ENCODE peak calls at places on chromosome 21, in four cellular contexts. T, C, B and Z are unnamed samples. For H3K4me1 and H3K27me3, the result is how much of the 10 kb centered on the place peaks cover.

GRCh38 chr21:31283025-31283424 is 61.0 kb downstream of the TIAM1 start:
- DNase-seq in B (no peak), T (no peak), C (no peak), Z (no peak)

GRCh38 chr21:33286600-33287456 is 20.7 kb downstream of the IL10RB start:
- DNase-seq in B (no peak), T (peak), C (no peak), Z (no peak)

GRCh38 chr21:28547795-28548194 is 444.9 kb downstream of the LTN1 start:
- DNase-seq in T (no peak), B (no peak), C (peak), Z (no peak)

GRCh38 chr21:43352568-43353281 is 74.2 kb downstream of the SIK1 start:
- DNase-seq in B (no peak), C (no peak), T (peak), Z (no peak)

GRCh38 chr21:39633770-39634181 is 21.0 kb downstream of the B3GALT5 start:
- DNase-seq in C (no peak), T (peak), B (peak), Z (no peak)

GRCh38 chr21:18204931-18205330 is 39.7 kb upstream of the CHODL start:
- DNase-seq in T (no peak), B (no peak), C (no peak), Z (no peak)

GRCh38 chr21:19557046-19557445 is 1153.5 kb upstream of the TMPRSS15 start:
- DNase-seq in C (no peak), T (no peak), B (no peak), Z (no peak)

GRCh38 chr21:35840197-35840799 is 220.0 kb downstream of the SETD4 start:
- DNase-seq in T (peak), C (no peak), B (peak), Z (peak)

GRCh38 chr21:32844653-32845443 is 73.3 kb upstream of the PAXBP1 start:
- DNase-seq in T (peak), B (peak), C (no peak), Z (peak)

GRCh38 chr21:40284481-40284880 is 417.2 kb downstream of the PCP4 start:
- DNase-seq in C (no peak), T (no peak), B (no peak), Z (no peak)

GRCh38 chr21:37687001-37687400 is 229.3 kb downstream of the KCNJ6 start:
- DNase-seq in T (no peak), B (no peak), C (no peak), Z (no peak)

GRCh38 chr21:32096411-32096810 is 182.4 kb downstream of the MIS18A start:
- DNase-seq in C (no peak), B (no peak), T (peak), Z (no peak)

GRCh38 chr21:28738882-28739281 is 253.8 kb downstream of the LTN1 start:
- DNase-seq in T (no peak), B (no peak), C (no peak), Z (no peak)

GRCh38 chr21:39885119-39885848 is 18.0 kb downstream of the PCP4 start:
- DNase-seq in B (no peak), T (no peak), C (no peak), Z (no peak)

GRCh38 chr21:36260030-36260787 is 59.8 kb upstream of the MORC3 start:
- DNase-seq in C (no peak), B (peak), T (peak), Z (no peak)

GRCh38 chr21:27275294-27275927 is 308.5 kb upstream of the ADAMTS5 start:
- DNase-seq in C (no peak), T (peak), B (peak), Z (no peak)

GRCh38 chr21:36730291-36731281 is 31.7 kb downstream of the SIM2 start:
- DNase-seq in B (no peak), C (no peak), T (no peak), Z (no peak)

GRCh38 chr21:38247738-38248509 is 8.9 kb upstream of the KCNJ15 start:
- DNase-seq in B (no peak), C (no peak), T (no peak), Z (no peak)

GRCh38 chr21:31509108-31510017 is 150.1 kb upstream of the SOD1 start:
- DNase-seq in T (peak), C (no peak), B (peak), Z (no peak)

GRCh38 chr21:27079807-27080206 is 112.9 kb upstream of the ADAMTS5 start:
- DNase-seq in C (no peak), T (no peak), B (no peak), Z (no peak)

GRCh38 chr21:32951041-32951440 is 74.7 kb upstream of the OLIG2 start:
- DNase-seq in C (no peak), T (no peak), B (no peak), Z (no peak)

GRCh38 chr21:31181089-31181757 is 142.9 kb upstream of the KRTAP19-8 start:
- DNase-seq in T (no peak), C (no peak), B (no peak), Z (no peak)

GRCh38 chr21:32329331-32329730 is 30.7 kb downstream of the MRAP start:
- DNase-seq in C (no peak), T (no peak), B (no peak), Z (peak)

GRCh38 chr21:32994305-32994704 is 31.4 kb upstream of the OLIG2 start:
- DNase-seq in T (peak), B (peak), C (no peak), Z (no peak)

GRCh38 chr21:37582613-37583012 is 216.0 kb downstream of the DYRK1A start:
- DNase-seq in B (peak), C (no peak), T (peak), Z (no peak)

GRCh38 chr21:46454634-46455390 is 3.9 kb upstream of the DIP2A start:
- DNase-seq in B (no peak), C (no peak), T (no peak), Z (no peak)

GRCh38 chr21:46626536-46627302 is 8.8 kb upstream of the PRMT2 start:
- DNase-seq in C (no peak), B (no peak), T (no peak), Z (no peak)

GRCh38 chr21:31180256-31181088 is 142.2 kb upstream of the KRTAP19-8 start:
- DNase-seq in T (peak), B (peak), C (no peak), Z (no peak)

GRCh38 chr21:30044447-30045064 is 104.8 kb upstream of the GRIK1 start:
- DNase-seq in C (no peak), B (peak), T (peak), Z (no peak)

GRCh38 chr21:31426235-31426797 is 82.3 kb upstream of the TIAM1 start:
- DNase-seq in B (no peak), T (no peak), C (no peak), Z (no peak)

GRCh38 chr21:29511076-29511475 is 212.4 kb downstream of the BACH1 start:
- DNase-seq in T (no peak), C (no peak), B (no peak), Z (no peak)

GRCh38 chr21:39637971-39638628 is 25.4 kb downstream of the B3GALT5 start:
- DNase-seq in T (no peak), B (no peak), C (no peak), Z (no peak)

GRCh38 chr21:28893687-28894086 is 99.0 kb downstream of the LTN1 start:
- DNase-seq in C (no peak), B (no peak), T (no peak), Z (no peak)

GRCh38 chr21:31282095-31282709 is 61.9 kb downstream of the TIAM1 start:
- DNase-seq in T (peak), B (peak), C (no peak), Z (no peak)

GRCh38 chr21:18617291-18617690 is 213.7 kb upstream of the TMPRSS15 start:
- DNase-seq in C (no peak), B (no peak), T (no peak), Z (no peak)

GRCh38 chr21:34809822-34810221 is 141.0 kb downstream of the CLIC6 start:
- DNase-seq in T (no peak), C (no peak), B (no peak), Z (no peak)
- H3K4me1 ChIP-seq in T (half or more), C (under half), B (under half), Z (under half)

GRCh38 chr21:44704636-44705001 is 6.8 kb downstream of the TSPEAR start:
- DNase-seq in T (no peak), C (peak), B (no peak), Z (no peak)
- H3K27me3 ChIP-seq in T (under half), C (under half), B (half or more), Z (under half)

GRCh38 chr21:25913488-25913887 is 178.7 kb downstream of the GABPA start:
- DNase-seq in C (no peak), T (no peak), B (no peak), Z (no peak)
- H3K4me1 ChIP-seq in C (under half), T (under half), B (under half), Z (under half)

DNA sequence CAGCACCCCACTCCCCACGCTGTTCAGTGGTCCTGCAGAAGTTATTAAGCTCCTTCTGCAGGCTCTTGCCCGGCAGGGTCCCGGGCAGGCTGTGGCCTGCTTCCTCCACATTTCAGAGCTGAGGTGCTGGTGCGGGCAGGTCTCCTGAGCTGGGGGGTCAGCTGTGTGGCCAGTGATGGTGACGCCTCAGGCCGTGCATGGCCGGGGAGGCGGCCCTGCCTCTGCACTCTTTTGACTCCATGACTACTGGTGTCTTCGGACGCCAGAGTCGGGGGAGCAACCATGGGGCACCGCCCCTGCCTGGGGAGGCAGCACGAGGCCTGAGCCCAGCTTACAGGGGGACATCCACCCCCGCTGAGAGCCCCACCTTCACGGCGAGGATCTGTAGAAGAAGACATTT is 34.8 kb downstream of the UMODL1 start:
- DNase-seq in T (no peak), C (no peak), B (no peak), Z (no peak)
- H3K27me3 ChIP-seq in T (under half), C (under half), B (under half), Z (under half)

DNA sequence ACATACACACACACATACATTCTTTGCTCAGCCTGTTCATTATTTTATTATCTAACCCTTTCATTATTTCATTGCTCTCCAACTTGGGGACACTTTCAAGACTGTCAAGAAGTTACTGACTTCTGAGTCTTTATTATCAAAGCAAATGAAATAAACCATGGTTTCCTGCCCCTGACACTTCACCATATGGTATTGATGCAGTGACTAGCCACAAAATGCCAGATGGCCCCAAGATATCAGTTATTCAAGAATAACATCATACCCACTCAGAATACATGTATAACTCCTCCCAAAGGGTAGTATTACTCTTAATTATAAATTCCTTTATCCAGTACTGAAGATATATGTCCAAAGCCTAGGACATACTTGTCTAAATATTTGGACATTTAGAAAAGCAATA is 197.3 kb downstream of the MRPL39 start:
- DNase-seq in C (no peak), T (no peak), B (no peak), Z (no peak)
- H3K4me1 ChIP-seq in C (under half), T (under half), B (under half), Z (under half)

DNA sequence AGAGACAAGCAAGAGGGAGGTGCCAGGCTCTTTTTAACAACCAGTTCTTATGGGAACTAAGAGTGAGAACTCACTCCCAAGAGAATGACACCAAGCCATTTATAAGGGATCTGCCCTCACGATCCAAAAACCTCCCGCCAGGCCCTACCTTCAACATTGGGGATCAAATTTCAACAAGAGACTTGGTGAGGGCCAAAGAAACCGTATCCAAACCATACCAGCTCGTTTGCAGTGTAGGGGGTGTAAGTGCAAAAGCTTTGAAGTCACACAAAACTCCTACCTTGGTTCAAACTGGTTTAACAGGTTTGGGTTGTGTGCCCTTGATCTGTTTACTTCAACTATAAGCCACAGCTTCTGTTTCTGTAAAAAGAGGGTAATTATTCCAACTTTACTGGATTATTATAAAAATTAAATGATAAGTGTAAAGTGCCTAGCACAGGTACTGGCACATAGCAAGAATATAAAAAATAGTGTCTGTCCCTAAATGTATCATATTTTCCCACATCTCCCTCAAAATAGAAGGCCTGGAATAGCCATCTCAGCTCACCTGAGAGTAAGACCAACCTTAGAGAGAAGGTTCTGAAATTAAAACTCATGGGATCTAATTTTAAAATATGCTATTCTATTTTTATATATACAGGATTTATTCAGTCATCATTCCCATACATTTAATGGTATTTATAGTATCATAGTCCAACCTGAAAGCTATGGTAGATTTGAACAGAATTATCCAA is 7.0 kb upstream of the USP25 start:
- DNase-seq in C (no peak), T (peak), B (peak), Z (no peak)
- H3K27me3 ChIP-seq in C (under half), T (under half), B (under half), Z (under half)

GRCh38 chr21:45411810-45412206 is 6.8 kb downstream of the COL18A1 start:
- DNase-seq in T (no peak), C (peak), B (no peak), Z (no peak)
- H3K4me1 ChIP-seq in T (under half), C (under half), B (under half), Z (half or more)

GRCh38 chr21:41767606-41768370 is 936 bp upstream of the RIPK4 start:
- DNase-seq in C (no peak), T (peak), B (peak), Z (no peak)
- H3K27me3 ChIP-seq in C (under half), T (under half), B (under half), Z (under half)